ENCODE peak calls at places on chromosomes 13 and 19, in six cellular contexts. T is PC-3, E is IMR-90, K is OCI-LY7, V is fibroblast of lung, Q is H9. L is an unnamed sample.

GRCh38 chr13:48233097-48233885 is at the start of gene ITM2B:
- DNase-seq in T (peak; percentile 52), E (peak; percentile 65), K (peak; percentile 77), V (peak; percentile 72), Q (peak; percentile 80), L (no peak)

GRCh38 chr13:106104281-106104901 is 431.1 kb downstream of the EFNB2 start:
- DNase-seq in T (peak; percentile 91), E (peak; percentile 91), K (no peak), V (peak; percentile 96), Q (no peak), L (peak; percentile 64)

GRCh38 chr13:79451500-79451962 is 29.4 kb upstream of the NDFIP2 start:
- DNase-seq in T (peak; percentile 62), E (peak; percentile 92), K (no peak), V (peak; percentile 95), Q (peak; percentile 42), L (no peak)

GRCh38 chr19:7516878-7517277 is 975 bp downstream of the ZNF358 start:
- DNase-seq in T (no peak), E (no peak), K (no peak), V (no peak), Q (no peak), L (no peak)

GRCh38 chr13:19597523-19597922 is 35.9 kb upstream of the MPHOSPH8 start:
- DNase-seq in T (peak; percentile 94), E (peak; percentile 86), K (no peak), V (peak; percentile 74), Q (no peak), L (no peak)

GRCh38 chr13:111291908-111292307 is 28.5 kb upstream of the TEX29 start:
- DNase-seq in T (no peak), E (no peak), K (no peak), V (no peak), Q (no peak), L (no peak)

GRCh38 chr19:51020988-51021651 is 1.6 kb upstream of the KLK10 start:
- DNase-seq in T (peak; percentile 85), E (peak; percentile 51), K (peak; percentile 40), V (peak; percentile 32), Q (no peak), L (no peak)

GRCh38 chr19:40576181-40576584 is 490 bp upstream of the SHKBP1 start:
- DNase-seq in T (no peak), E (no peak), K (no peak), V (no peak), Q (peak; percentile 60), L (no peak)

GRCh38 chr19:53985863-53986262 is 5.6 kb upstream of the CACNG6 start:
- DNase-seq in T (no peak), E (no peak), K (no peak), V (no peak), Q (no peak), L (no peak)

GRCh38 chr13:71998223-71998622 is 131.2 kb upstream of the DACH1 start:
- DNase-seq in T (no peak), E (no peak), K (no peak), V (no peak), Q (no peak), L (no peak)

GRCh38 chr13:111516712-111517640 is 196.5 kb downstream of the TEX29 start:
- DNase-seq in T (no peak), E (no peak), K (no peak), V (no peak), Q (peak; percentile 45), L (no peak)

GRCh38 chr19:920051-920857 is 3.1 kb downstream of the KISS1R start:
- DNase-seq in T (peak; percentile 38), E (no peak), K (no peak), V (no peak), Q (no peak), L (no peak)
- H3K4me2 ChIP-seq in T (peak overlapping the region; percentile 70), E (peak overlapping the region; percentile 25), K (no peak overlapping the region), V (peak overlapping the region; percentile 13), Q (peak overlapping the region; percentile 23), L (peak overlapping the region; percentile 48)

GRCh38 chr13:42814868-42815267 is 33.5 kb downstream of the FAM216B start:
- DNase-seq in T (peak; percentile 83), E (peak; percentile 94), K (no peak), V (peak; percentile 88), Q (no peak), L (no peak)

GRCh38 chr13:42820450-42820849 is 39.1 kb downstream of the FAM216B start:
- DNase-seq in T (no peak), E (no peak), K (no peak), V (peak; percentile 14), Q (no peak), L (no peak)

GRCh38 chr13:42815686-42816085 is 34.3 kb downstream of the FAM216B start:
- DNase-seq in T (no peak), E (peak; percentile 31), K (no peak), V (peak; percentile 35), Q (no peak), L (no peak)

GRCh38 chr13:42819712-42820111 is 38.3 kb downstream of the FAM216B start:
- DNase-seq in T (no peak), E (no peak), K (no peak), V (no peak), Q (no peak), L (no peak)

DNA sequence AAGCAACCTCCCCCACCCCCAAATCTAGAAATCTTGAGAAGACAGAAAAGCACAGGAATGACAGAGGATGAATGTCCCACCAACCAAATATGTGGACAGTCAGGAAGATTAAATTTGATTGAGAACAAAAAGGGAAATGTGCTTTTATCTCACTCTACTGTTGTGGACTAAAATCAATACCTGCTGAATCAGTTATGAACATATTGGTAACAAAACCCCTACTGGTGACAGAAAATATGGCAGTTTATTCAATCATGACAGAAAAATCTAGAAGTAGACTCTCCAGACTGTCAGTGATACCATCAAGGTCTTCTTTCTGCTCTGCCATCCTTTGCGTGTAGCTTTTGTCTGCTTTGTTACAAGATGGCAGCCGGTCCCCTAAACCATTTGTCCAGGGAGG is 35.2 kb downstream of the FAM216B start:
- DNase-seq in T (no peak), E (no peak), K (no peak), V (no peak), Q (no peak), L (no peak)
- TF ChIP-seq CTCF in T (peak; percentile 27), E (no peak), K (peak; percentile 47), V (peak; percentile 19), Q (peak; percentile 33), L (no peak)

DNA sequence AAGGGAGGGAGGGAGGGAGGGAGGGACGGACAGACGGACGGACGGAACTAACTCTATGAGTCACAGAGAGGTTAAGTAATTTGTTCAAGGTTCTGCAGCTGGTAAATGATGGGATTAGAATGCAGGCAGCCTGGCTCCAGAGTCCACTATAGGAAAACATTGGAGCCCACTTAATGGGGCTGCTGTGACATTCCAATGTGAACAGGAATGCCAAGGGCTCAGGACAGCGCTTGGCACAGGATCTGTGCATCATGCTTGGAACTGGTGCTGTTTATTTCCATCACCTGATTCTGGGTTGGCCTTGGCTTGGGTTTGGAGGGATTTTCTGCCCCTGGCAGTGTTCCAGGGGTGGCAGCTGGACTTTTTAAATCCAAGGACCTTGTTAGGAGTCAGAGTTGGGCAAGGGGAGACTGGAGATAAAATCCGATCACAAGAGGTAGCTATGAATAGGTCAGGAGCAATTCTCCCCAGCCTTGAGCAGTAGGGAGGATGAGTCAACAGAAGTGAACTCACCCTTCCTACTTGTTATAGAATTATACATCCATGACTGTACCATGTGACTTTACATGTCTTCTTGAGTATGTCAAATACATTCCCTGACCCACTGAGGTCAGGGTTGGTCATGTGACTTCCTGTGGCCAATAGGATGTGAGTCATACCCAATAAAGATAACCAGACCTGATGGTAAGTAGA is 7.8 kb upstream of the HIF3A start:
- DNase-seq in T (peak; percentile 90), E (peak; percentile 82), K (no peak), V (peak; percentile 90), Q (no peak), L (peak; percentile 97)
- H3K4me2 ChIP-seq in T (peak overlapping the region; percentile 68), E (no peak overlapping the region), K (no peak overlapping the region), V (peak overlapping the region; percentile 51), Q (no peak overlapping the region), L (peak overlapping the region; percentile 42)

GRCh38 chr13:33542309-33543088 is 256.9 kb upstream of the STARD13 start:
- DNase-seq in T (peak; percentile 97), E (peak; percentile 100), K (peak; percentile 98), V (peak; percentile 99), Q (peak; percentile 97), L (peak; percentile 71)

GRCh38 chr13:33544308-33544707 is 258.8 kb upstream of the STARD13 start:
- DNase-seq in T (no peak), E (no peak), K (no peak), V (no peak), Q (no peak), L (no peak)

GRCh38 chr13:33541962-33542308 is 256.4 kb upstream of the STARD13 start:
- DNase-seq in T (no peak), E (no peak), K (no peak), V (no peak), Q (no peak), L (no peak)

GRCh38 chr13:33543631-33544030 is 258.1 kb upstream of the STARD13 start:
- DNase-seq in T (peak; percentile 8), E (no peak), K (peak; percentile 39), V (no peak), Q (no peak), L (no peak)

DNA sequence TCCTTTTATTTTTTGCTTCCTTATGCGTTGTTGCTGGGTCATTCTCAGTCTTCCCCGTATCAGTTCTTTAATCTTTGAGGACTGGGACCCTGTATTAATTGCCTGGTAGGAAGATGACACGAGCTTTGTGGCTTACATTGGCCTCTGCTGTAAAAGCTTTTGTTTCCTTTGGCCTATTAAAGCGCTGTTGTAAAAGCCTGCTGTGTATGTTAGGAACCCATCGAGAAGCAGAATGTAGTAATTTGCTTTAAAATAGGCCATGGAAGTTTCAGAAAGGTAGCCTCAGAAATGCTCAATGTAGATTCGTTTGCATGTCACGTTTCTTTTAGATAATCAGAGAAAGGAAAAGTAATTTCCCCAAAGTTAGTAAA is 257.5 kb upstream of the STARD13 start:
- DNase-seq in T (no peak), E (no peak), K (no peak), V (no peak), Q (no peak), L (no peak)
- TF ChIP-seq CTCF in T (no peak), E (no peak), K (no peak), V (no peak), Q (no peak), L (no peak)

DNA sequence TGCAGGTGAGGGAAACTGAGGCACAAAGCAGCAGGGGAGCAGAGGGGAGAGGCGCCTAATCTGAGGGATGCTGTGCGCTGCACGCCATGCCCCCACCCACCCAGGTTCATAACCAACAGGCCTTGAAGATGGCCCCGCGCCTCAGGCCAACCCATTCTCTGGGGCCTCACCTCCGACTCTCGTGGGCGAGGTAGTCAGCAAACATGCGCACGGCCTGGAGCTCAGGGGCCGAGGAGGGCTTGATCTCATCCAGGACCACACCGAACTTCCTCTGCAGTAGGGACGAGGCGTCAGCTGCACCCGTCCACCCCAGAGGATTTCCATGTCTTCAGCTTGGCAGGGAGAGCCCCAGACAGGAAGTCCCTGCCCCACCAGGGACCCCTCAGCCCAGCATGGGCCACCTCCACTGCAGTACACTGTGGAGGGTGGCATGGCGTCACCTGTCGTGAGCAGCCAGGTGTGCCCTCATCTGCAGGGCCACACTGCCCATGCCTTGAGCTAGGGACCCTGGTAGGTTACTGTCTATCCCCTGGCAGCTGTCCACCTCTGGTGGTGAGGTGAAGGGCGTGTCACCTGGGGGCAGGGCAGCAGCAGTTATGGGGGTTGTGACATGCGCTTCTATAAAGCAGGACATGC is 8.3 kb downstream of the COPE start:
- DNase-seq in T (no peak), E (no peak), K (no peak), V (no peak), Q (no peak), L (no peak)
- H3K4me2 ChIP-seq in T (no peak overlapping the region), E (no peak overlapping the region), K (no peak overlapping the region), V (no peak overlapping the region), Q (no peak overlapping the region), L (no peak overlapping the region)

L was measured in keratinocyte.